ENCODE peak calls at places on chromosomes 4 and X, in five cellular contexts. X is astrocyte, K is transverse colon, P is AG09319, W is fibroblast of pulmonary artery. U is an unnamed sample.

GRCh38 chr4:3276961-3277360 is 15.9 kb upstream of the RGS12 start:
- DNase-seq in X (peak; percentile 75), K (no peak), P (no peak), W (peak; percentile 55), U (no peak)

GRCh38 chr4:186724048-186724860 is 598 bp upstream of the FAT1 start:
- DNase-seq in X (peak; percentile 48), K (peak; percentile 58), P (no peak), W (peak; percentile 66), U (no peak)

GRCh38 chr4:101183658-101184373 is 163.5 kb downstream of the PPP3CA start:
- DNase-seq in X (peak; percentile 36), K (no peak), P (no peak), W (no peak), U (peak; percentile 9)

GRCh38 chr4:26185436-26185835 is 135.4 kb upstream of the RBPJ start:
- DNase-seq in X (no peak), K (no peak), P (no peak), W (no peak), U (no peak)

GRCh38 chrX:70470850-70471289 is 26.2 kb downstream of the DLG3 start:
- DNase-seq in X (peak; percentile 71), K (no peak), P (no peak), W (no peak), U (no peak)

GRCh38 chr4:32987111-32987510 is 2266.9 kb downstream of the PCDH7 start:
- DNase-seq in X (no peak), K (no peak), P (no peak), W (no peak), U (no peak)

GRCh38 chrX:72271812-72272211 is 5.2 kb downstream of the RPS4X start:
- DNase-seq in X (no peak), K (no peak), P (no peak), W (no peak), U (no peak)

GRCh38 chrX:13077168-13077567 is 32.7 kb upstream of the FAM9C start:
- DNase-seq in X (no peak), K (no peak), P (no peak), W (no peak), U (peak; percentile 32)

GRCh38 chr4:119861731-119862130 is 204.9 kb downstream of the MAD2L1 start:
- DNase-seq in X (peak; percentile 2), K (no peak), P (no peak), W (no peak), U (no peak)

DNA sequence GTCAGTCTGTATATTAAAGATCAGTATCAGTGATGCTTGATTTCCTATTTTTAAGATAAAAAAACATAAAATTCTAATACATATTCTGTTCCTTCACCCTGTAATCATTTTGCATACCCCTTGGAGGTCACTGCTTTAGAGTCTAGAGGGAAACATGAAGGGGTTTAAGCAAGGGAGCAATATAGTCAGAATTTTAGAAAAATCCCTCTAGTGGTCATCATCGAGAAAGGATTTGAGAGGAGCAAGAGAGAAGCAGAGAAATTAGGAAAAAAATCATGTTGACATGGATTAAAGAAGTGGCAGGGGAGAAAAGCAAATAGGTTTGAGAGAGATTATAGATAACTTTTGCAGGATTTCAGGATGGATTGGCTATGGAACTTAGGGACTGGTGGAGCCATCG is 11.1 kb downstream of the APEX2 start:
- DNase-seq in X (no peak), K (no peak), P (no peak), W (peak; percentile 17), U (no peak)
- TF ChIP-seq CTCF in X (peak; percentile 17), K (no peak), P (peak; percentile 32), W (peak; percentile 42), U (peak; percentile 68)

GRCh38 chr4:36719425-36719824 is 438.0 kb downstream of the DTHD1 start:
- DNase-seq in X (no peak), K (no peak), P (no peak), W (no peak), U (no peak)

GRCh38 chr4:36722986-36723385 is 441.6 kb downstream of the DTHD1 start:
- DNase-seq in X (no peak), K (no peak), P (no peak), W (no peak), U (no peak)
- TF ChIP-seq CTCF in X (no peak), K (no peak), P (no peak), W (no peak), U (no peak)

DNA sequence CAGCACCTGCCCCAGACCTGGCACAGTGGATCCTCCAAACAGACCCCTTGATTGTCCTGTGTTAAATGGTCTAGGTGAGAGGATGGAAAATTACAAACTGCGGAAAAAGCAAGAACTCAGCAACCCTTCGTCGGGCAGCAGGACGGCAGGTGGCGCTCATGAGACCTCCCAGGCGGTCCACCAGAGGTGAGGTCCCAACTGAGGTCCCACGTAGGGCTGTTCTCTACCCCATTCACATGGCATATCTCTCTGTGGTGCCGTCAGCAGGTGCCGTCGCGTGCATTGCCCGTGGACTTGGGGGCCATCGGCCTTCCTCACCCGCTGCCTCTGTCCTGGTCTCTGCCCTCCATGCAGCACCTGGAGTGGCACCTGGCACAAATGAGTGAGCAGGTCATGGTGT is 88.2 kb downstream of the CRMP1 start:
- DNase-seq in X (no peak), K (no peak), P (no peak), W (no peak), U (no peak)
- TF ChIP-seq CTCF in X (no peak), K (no peak), P (no peak), W (no peak), U (no peak)

GRCh38 chr4:156195914-156196313 is 242.2 kb upstream of the CTSO start:
- DNase-seq in X (no peak), K (no peak), P (no peak), W (no peak), U (no peak)
- TF ChIP-seq CTCF in X (no peak), K (no peak), P (no peak), W (no peak), U (no peak)

GRCh38 chr4:82697561-82697960 is 101.0 kb downstream of the SCD5 start:
- DNase-seq in X (no peak), K (no peak), P (no peak), W (no peak), U (no peak)

GRCh38 chr4:82694892-82695291 is 103.7 kb downstream of the SCD5 start:
- DNase-seq in X (no peak), K (no peak), P (no peak), W (no peak), U (no peak)

GRCh38 chr4:82696117-82696516 is 102.5 kb downstream of the SCD5 start:
- DNase-seq in X (no peak), K (no peak), P (no peak), W (no peak), U (no peak)

GRCh38 chr4:82694106-82694505 is 104.5 kb downstream of the SCD5 start:
- DNase-seq in X (no peak), K (no peak), P (no peak), W (no peak), U (no peak)

GRCh38 chr4:82698412-82698811 is 100.2 kb downstream of the SCD5 start:
- DNase-seq in X (no peak), K (no peak), P (no peak), W (no peak), U (no peak)
- TF ChIP-seq CTCF in X (no peak), K (no peak), P (no peak), W (no peak), U (no peak)